ENCODE peak calls at places on chromosomes 12 and 14, in nine cellular contexts. F is WTC11; G is PC-9; S is GM12878; T is nephron progenitor cell; A is stimulated activated CD8-positive, alpha-beta memory T cell treated with anti-CD3 and anti-CD28 coated beads, Interleukin-7, amount 100 ng/mL, for 1 hour; C is T-helper 2 cell; M is cardiac muscle cell; J is NCI-H2171. H is an unnamed sample.

GRCh38 chr14:24179961-24180726 is 8.3 kb downstream of the REC8 start:
- DNase-seq in F (no peak), C (no peak), J (no peak), A (no peak), T (no peak), G (no peak), S (no peak), M (no peak), H (no peak)

GRCh38 chr12:122869207-122869973 is 26.5 kb downstream of the VPS37B start:
- DNase-seq in A (no peak), T (no peak), C (no peak), S (no peak), G (no peak), J (no peak), M (no peak), F (no peak), H (no peak)

GRCh38 chr14:65011559-65011958 is 24.9 kb downstream of the FNTB start:
- DNase-seq in S (no peak), C (no peak), M (no peak), G (no peak), F (no peak), A (no peak), J (no peak), T (no peak), H (no peak)

GRCh38 chr12:25100738-25101445 is 94.1 kb downstream of the DNAI7 start:
- DNase-seq in M (no peak), A (no peak), G (no peak), T (no peak), S (no peak), F (no peak), C (no peak), J (no peak), H (no peak)

GRCh38 chr14:38605193-38606114 is 349.6 kb upstream of the CLEC14A start:
- DNase-seq in G (no peak), M (no peak), C (no peak), F (no peak), T (no peak), J (no peak), A (no peak), S (no peak), H (no peak)

GRCh38 chr12:124740691-124741137 is 123.0 kb downstream of the SCARB1 start:
- DNase-seq in S (no peak), G (no peak), A (no peak), M (no peak), T (no peak), C (no peak), J (no peak), F (no peak), H (no peak)

GRCh38 chr12:131142891-131143637 is 189.4 kb downstream of the ADGRD1 start:
- DNase-seq in C (no peak), J (no peak), M (no peak), T (no peak), G (no peak), A (no peak), S (no peak), F (no peak), H (peak)

GRCh38 chr14:91371011-91371989 is 46.3 kb downstream of the CCDC88C start:
- DNase-seq in C (no peak), J (no peak), S (no peak), F (no peak), M (no peak), T (no peak), A (no peak), G (no peak), H (peak)

GRCh38 chr14:90700928-90701776 is 115.1 kb downstream of the TTC7B start:
- DNase-seq in S (no peak), G (no peak), A (no peak), C (no peak), T (no peak), F (no peak), M (no peak), J (no peak), H (no peak)

GRCh38 chr12:97177482-97177881 is 270.4 kb downstream of the NEDD1 start:
- DNase-seq in G (no peak), J (no peak), S (no peak), M (no peak), A (no peak), C (no peak), F (no peak), T (no peak), H (no peak)

GRCh38 chr12:5003025-5003666 is 40.5 kb upstream of the KCNA5 start:
- DNase-seq in T (peak), F (peak), G (peak), A (no peak), M (peak), C (no peak), J (no peak), S (no peak), H (peak)

H was measured in ecto neural progenitor cell.